ENCODE peak calls at places on chromosome 3, in six cellular contexts. L is CD4-positive, alpha-beta T cell; W is endothelial cell; T is endodermal cell; Y is AG04450; P is fibroblast of lung. S is an unnamed sample.

GRCh38 chr3:27454914-27455313 is 29.3 kb downstream of the SLC4A7 start:
- DNase-seq in Y (no peak), T (no peak), P (peak), L (no peak), W (no peak), S (no peak)

GRCh38 chr3:100533176-100533575 is 40.8 kb downstream of the TMEM45A start:
- DNase-seq in P (no peak), Y (no peak), T (no peak), W (no peak), L (no peak), S (no peak)

GRCh38 chr3:195558602-195559001 is 15.5 kb upstream of the PPP1R2 start:
- DNase-seq in P (peak), L (no peak), T (peak), W (peak), Y (no peak), S (no peak)

GRCh38 chr3:76624128-76624527 is 415.8 kb upstream of the ROBO2 start:
- DNase-seq in T (no peak), L (no peak), Y (no peak), W (no peak), P (no peak), S (no peak)

GRCh38 chr3:30551266-30551665 is 55.1 kb upstream of the TGFBR2 start:
- DNase-seq in W (no peak), Y (no peak), T (peak), P (no peak), L (no peak), S (no peak)

GRCh38 chr3:53159415-53160135 is 1.4 kb upstream of the PRKCD start:
- DNase-seq in Y (no peak), T (peak), P (no peak), L (no peak), W (no peak), S (no peak)

GRCh38 chr3:11009898-11010297 is 17.4 kb downstream of the SLC6A1 start:
- DNase-seq in L (no peak), Y (no peak), T (no peak), W (no peak), P (no peak), S (no peak)

GRCh38 chr3:155807823-155808222 is 1.7 kb upstream of the C3orf33 start:
- DNase-seq in W (no peak), L (no peak), Y (no peak), P (no peak), T (no peak), S (no peak)

GRCh38 chr3:120442975-120443517 is 7.7 kb downstream of the FSTL1 start:
- DNase-seq in T (peak), W (no peak), Y (no peak), P (no peak), L (no peak), S (no peak)

GRCh38 chr3:135137296-135137695 is 342.2 kb downstream of the EPHB1 start:
- DNase-seq in L (no peak), W (no peak), T (no peak), P (no peak), Y (no peak), S (no peak)

GRCh38 chr3:84136425-84136824 is 822.4 kb upstream of the CADM2 start:
- DNase-seq in P (peak), W (no peak), L (no peak), Y (no peak), T (no peak), S (no peak)

GRCh38 chr3:159624616-159625015 is 364.0 kb upstream of the IL12A start:
- DNase-seq in Y (no peak), P (no peak), W (no peak), L (no peak), T (no peak), S (no peak)

GRCh38 chr3:102790742-102791141 is 355.9 kb downstream of the ZPLD1 start:
- DNase-seq in P (peak), T (no peak), W (no peak), Y (peak), L (no peak), S (no peak)

GRCh38 chr3:29585368-29585767 is 304.5 kb downstream of the RBMS3 start:
- DNase-seq in T (no peak), P (no peak), Y (no peak), L (no peak), W (no peak), S (no peak)

GRCh38 chr3:137105277-137105977 is 147.6 kb downstream of the IL20RB start:
- DNase-seq in L (no peak), P (peak), T (peak), Y (peak), W (peak), S (no peak)

GRCh38 chr3:64945171-64945684 is 257.4 kb upstream of the ADAMTS9 start:
- DNase-seq in P (peak), T (peak), Y (no peak), L (no peak), W (peak), S (no peak)

GRCh38 chr3:188274249-188274915 is 120.4 kb downstream of the LPP start:
- DNase-seq in W (no peak), Y (no peak), T (no peak), P (peak), L (no peak), S (no peak)

GRCh38 chr3:119326976-119327375 is 32.8 kb downstream of the ARHGAP31 start:
- DNase-seq in Y (no peak), L (no peak), P (no peak), T (no peak), W (no peak), S (no peak)

GRCh38 chr3:28476194-28476593 is 127.6 kb upstream of the AZI2 start:
- DNase-seq in L (no peak), W (no peak), P (peak), T (no peak), Y (peak), S (no peak)

GRCh38 chr3:101351834-101352233 is 31.5 kb upstream of the IMPG2 start:
- DNase-seq in P (peak), W (no peak), Y (no peak), T (no peak), L (no peak), S (no peak)

GRCh38 chr3:136146981-136147729 is 49.0 kb downstream of the MSL2 start:
- DNase-seq in T (no peak), Y (no peak), P (no peak), L (no peak), W (no peak), S (no peak)

GRCh38 chr3:195032955-195033354 is 238.0 kb downstream of the XXYLT1 start:
- DNase-seq in L (no peak), Y (no peak), W (no peak), P (no peak), T (peak), S (no peak)

GRCh38 chr3:37198996-37199395 is 24.6 kb upstream of the LRRFIP2 start:
- DNase-seq in W (no peak), L (no peak), Y (no peak), T (no peak), P (no peak), S (no peak)

GRCh38 chr3:179098388-179099077 is 26.9 kb upstream of the ZMAT3 start:
- DNase-seq in P (peak), T (no peak), L (no peak), W (no peak), Y (peak), S (no peak)

GRCh38 chr3:175186511-175186910 is 327.4 kb downstream of the NAALADL2 start:
- DNase-seq in T (no peak), L (no peak), W (no peak), P (peak), Y (no peak), S (no peak)

GRCh38 chr3:4097801-4098200 is 205.4 kb upstream of the SETMAR start:
- DNase-seq in W (no peak), T (no peak), Y (no peak), P (no peak), L (no peak), S (no peak)

GRCh38 chr3:34947849-34948248 is 691.5 kb upstream of the ARPP21 start:
- DNase-seq in W (no peak), P (no peak), L (no peak), T (no peak), Y (no peak), S (no peak)

GRCh38 chr3:104635872-104636580 is 730.7 kb upstream of the ALCAM start:
- DNase-seq in T (peak), W (no peak), L (no peak), P (no peak), Y (no peak), S (no peak)

GRCh38 chr3:152073267-152073666 is 195.5 kb upstream of the MBNL1 start:
- DNase-seq in T (no peak), P (peak), W (no peak), Y (no peak), L (no peak), S (no peak)
- TF ChIP-seq CTCF in T (no peak), P (no peak), W (no peak), Y (peak), L (no peak), S (no peak)

DNA sequence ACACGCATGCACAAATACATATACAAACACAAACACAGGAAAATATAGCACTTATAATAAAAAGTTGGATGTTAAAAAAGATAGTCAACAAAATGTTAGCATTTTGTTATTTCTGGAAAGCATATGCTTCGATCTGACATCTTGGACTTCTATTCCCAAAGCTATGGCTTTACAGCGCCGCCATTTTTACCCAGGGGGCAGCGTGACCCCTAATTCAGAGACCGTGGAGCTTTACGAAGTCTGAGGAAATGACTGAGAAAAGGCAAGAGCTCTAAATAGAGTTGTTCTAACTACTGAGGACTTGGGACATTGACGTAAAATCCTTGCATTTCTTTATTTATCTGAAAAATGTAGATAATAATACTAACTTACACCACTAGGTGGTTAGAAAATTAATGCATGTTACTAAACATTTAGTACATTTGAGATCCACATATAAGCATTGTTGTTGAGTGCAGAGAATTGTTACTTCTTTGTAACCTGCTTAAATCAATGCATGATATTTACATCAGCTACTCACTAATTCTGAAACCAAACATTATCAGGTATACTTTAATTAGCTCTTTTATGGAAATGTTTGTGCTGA is 155.4 kb downstream of the TP63 start:
- DNase-seq in P (no peak), L (no peak), Y (no peak), T (no peak), W (no peak), S (no peak)
- TF ChIP-seq CTCF in P (no peak), L (no peak), Y (no peak), T (peak), W (peak), S (no peak)

GRCh38 chr3:41356775-41357174 is 157.5 kb downstream of the CTNNB1 start:
- DNase-seq in T (no peak), L (no peak), W (no peak), Y (no peak), P (no peak), S (no peak)
- TF ChIP-seq CTCF in T (no peak), L (no peak), W (no peak), Y (no peak), P (no peak), S (no peak)

DNA sequence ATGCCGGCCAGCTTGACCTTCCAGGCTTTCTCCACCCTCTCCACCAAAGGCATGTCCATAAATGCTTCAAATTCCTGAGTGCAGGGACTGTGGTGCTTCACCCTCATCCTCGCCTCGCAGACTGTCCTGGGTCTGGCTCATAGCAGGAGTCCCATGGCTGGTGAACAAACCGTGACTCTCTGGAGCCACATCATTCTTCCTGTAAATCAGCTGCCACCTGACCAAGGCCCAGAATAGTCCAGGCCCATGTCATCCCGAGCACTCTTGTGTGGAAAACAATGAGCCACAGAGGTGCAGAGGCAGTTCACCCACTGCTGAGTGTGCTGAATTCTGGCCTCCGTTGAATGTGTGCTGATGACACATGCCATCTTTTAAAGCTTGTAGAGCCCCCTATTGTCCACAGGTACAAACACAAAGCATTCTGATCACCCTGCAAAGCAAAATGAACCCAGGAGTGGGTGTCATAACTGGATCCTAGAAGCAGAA is 68.6 kb downstream of the ABHD5 start:
- DNase-seq in L (no peak), W (no peak), T (peak), P (peak), Y (no peak), S (no peak)
- TF ChIP-seq CTCF in L (peak), W (no peak), T (peak), P (peak), Y (peak), S (no peak)

DNA sequence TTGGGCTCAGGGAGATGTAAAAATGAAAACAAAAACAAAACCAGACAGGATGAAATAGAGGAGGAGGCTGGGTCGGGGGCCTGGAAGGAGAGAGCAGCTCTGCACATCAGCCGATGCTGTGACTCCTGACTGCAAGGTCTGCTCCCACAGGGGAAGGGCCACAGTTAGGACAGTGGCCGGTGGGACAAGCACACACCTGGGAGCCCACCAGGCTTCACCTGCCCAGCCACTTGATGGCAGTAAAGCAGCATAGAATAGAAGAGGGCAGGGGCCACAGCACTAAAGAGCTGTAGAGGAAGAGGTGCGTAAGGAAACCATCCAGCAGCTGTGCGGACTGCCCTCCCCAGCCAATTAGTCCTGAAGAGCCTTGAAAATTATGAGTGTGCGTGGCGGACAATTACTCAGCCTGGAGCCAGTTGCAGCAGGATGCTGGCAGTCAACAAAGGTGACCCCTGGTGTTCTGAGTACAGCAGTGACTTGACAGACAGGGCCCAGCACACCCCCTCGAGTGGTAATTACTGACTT is 29.8 kb downstream of the ALS2CL start:
- DNase-seq in L (no peak), Y (no peak), T (peak), P (peak), W (peak), S (no peak)
- TF ChIP-seq CTCF in L (no peak), Y (no peak), T (peak), P (no peak), W (no peak), S (no peak)

GRCh38 chr3:38988955-38989354 is 62.8 kb downstream of the SCN11A start:
- DNase-seq in P (no peak), Y (no peak), W (no peak), T (no peak), L (no peak), S (no peak)

GRCh38 chr3:38996193-38996592 is 55.6 kb downstream of the SCN11A start:
- DNase-seq in T (no peak), Y (no peak), P (no peak), W (no peak), L (no peak), S (no peak)

GRCh38 chr3:38990621-38991020 is 61.1 kb downstream of the SCN11A start:
- DNase-seq in W (no peak), L (no peak), Y (no peak), P (no peak), T (no peak), S (no peak)

GRCh38 chr3:38989932-38990510 is 61.7 kb downstream of the SCN11A start:
- DNase-seq in T (no peak), W (no peak), Y (no peak), P (no peak), L (no peak), S (no peak)

DNA sequence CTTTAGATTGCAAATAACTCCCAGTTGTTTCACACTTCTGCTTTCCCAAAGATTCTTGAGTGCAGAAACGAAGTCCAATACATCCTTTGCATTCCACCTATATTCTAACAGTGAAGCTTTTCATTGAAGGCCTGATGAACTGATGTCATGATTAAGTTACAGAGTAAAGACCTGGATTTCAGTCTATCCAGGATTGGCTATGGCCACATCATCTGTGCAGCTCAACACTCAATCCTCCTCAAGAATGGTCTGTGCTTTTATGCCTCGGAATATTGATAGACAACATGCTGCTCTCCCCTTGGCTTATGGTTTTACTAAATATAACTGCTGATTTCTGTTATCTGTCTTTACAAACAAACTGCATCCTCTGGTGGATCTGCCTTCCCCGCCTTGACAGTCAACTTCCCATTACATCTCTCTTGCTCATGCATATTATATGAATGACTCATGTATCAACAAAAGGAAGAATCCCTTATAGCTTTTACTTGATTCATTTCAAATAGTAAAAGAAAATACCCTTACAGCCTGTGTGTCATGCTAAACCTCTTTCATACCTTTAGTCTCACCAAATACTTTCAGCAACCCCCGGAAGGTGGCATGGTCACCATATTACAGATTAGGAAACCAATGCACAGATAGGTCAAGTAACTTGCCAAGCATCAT is 59.5 kb downstream of the SCN11A start:
- DNase-seq in Y (peak), L (no peak), T (no peak), W (no peak), P (peak), S (no peak)
- TF ChIP-seq CTCF in Y (no peak), L (no peak), T (no peak), W (no peak), P (no peak), S (no peak)

GRCh38 chr3:8963137-8963853 is at the start of gene RAD18:
- DNase-seq in P (peak), L (peak), Y (peak), T (peak), W (peak), S (peak)
- TF ChIP-seq CTCF in P (no peak), L (no peak), Y (no peak), T (no peak), W (no peak), S (no peak)

GRCh38 chr3:5581743-5582142 is 394.2 kb downstream of the EDEM1 start:
- DNase-seq in L (no peak), W (no peak), T (no peak), P (no peak), Y (no peak), S (no peak)

GRCh38 chr3:5579342-5579741 is 391.8 kb downstream of the EDEM1 start:
- DNase-seq in Y (no peak), W (no peak), P (no peak), T (no peak), L (no peak), S (no peak)

GRCh38 chr3:5580821-5581220 is 393.3 kb downstream of the EDEM1 start:
- DNase-seq in W (no peak), L (no peak), T (no peak), Y (no peak), P (no peak), S (no peak)

GRCh38 chr3:5585085-5585484 is 397.6 kb downstream of the EDEM1 start:
- DNase-seq in L (no peak), P (no peak), T (no peak), W (no peak), Y (no peak), S (no peak)

DNA sequence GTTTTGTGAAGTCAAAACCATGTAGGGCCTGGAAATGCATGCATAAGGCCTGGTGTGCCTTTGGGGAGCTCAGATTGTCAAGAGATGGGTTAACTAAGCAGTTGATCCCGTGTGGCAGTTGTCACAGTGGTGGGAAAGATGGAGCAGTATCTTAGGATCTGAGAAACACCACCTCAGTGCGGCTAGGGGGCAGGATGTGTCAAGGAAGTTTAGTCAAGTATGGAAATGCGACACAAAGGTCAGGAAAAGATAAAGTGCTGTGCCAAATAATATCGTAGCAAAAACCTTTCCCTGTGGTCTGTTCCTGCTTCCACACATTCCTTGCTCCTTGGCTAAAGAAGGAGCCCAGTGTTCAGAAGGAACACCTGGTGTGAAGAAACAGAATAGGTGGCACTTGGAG is 396.4 kb downstream of the EDEM1 start:
- DNase-seq in Y (no peak), L (no peak), T (no peak), W (no peak), P (no peak), S (no peak)
- TF ChIP-seq CTCF in Y (no peak), L (no peak), T (peak), W (no peak), P (no peak), S (no peak)

DNA sequence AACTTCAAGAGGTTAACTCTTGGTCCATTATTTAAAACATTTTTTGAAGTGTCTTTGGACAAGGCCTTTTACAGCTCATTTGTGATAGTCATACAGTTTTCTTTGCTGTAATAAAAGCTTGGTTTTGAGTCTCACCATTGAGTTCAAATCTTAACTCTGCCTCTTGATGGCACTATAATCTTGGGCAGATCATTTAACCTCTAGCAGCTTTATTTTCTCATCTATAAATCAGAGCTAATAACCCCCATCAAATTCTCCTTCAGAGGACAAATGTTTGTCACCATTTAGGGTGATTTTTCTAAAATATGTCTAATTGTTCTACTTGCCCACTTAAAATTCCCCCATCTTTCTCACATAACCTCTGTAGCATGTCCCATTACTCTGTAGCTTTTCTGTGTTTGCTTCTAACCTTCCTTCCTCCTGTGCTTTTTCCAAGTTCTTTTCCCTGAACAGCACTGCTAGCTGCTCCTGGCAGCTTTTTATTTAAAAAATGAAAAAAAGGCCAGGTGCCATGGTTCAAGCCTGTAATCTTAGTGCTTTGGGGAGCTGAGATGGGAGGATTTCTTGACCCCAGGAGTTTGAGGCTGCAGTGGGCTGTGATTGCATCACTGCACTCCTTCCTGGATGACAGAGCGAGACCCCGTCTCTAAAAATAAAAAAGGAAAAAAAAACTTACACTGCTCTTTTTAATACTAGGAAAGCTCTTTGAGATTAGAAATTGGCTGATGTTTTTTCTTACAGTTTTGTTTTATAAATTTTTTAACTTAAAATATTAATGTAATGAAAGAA is 28.5 kb downstream of the UBE2E1 start:
- DNase-seq in L (no peak), Y (no peak), T (no peak), P (peak), W (no peak), S (no peak)
- TF ChIP-seq CTCF in L (no peak), Y (peak), T (peak), P (peak), W (no peak), S (no peak)

S was measured in omental fat pad.